ENCODE peak calls at places on chromosomes 2 and 18, in six cellular contexts. X is activated CD4-positive, alpha-beta T cell treated with anti-CD3 and anti-CD28 coated beads for 36 hours; Y is activated naive CD4-positive, alpha-beta T cell treated with anti-CD3 and anti-CD28 coated beads for 36 hours; C is GM20000; W is occipital lobe; O is tibial artery. P is an unnamed sample.
A peak's percentile ranks its signal among the peaks of the same experiment; 100 is the strongest.

GRCh38 chr2:62999905-63000304 is 50.7 kb upstream of the OTX1 start:
- DNase-seq in X (no peak), Y (no peak), C (no peak), W (no peak), O (peak; percentile 33), P (peak; percentile 16)

GRCh38 chr2:160336091-160336490 is 136.0 kb upstream of the ITGB6 start:
- DNase-seq in X (no peak), Y (no peak), C (no peak), W (no peak), O (no peak), P (peak; percentile 50)

GRCh38 chr18:3524706-3525105 is 74.7 kb downstream of the TGIF1 start:
- DNase-seq in X (no peak), Y (no peak), C (no peak), W (no peak), O (no peak), P (no peak)

GRCh38 chr18:42155024-42155423 is 200.0 kb downstream of the PIK3C3 start:
- DNase-seq in X (no peak), Y (no peak), C (no peak), W (no peak), O (no peak), P (no peak)

GRCh38 chr2:67054725-67055124 is 342.4 kb upstream of the ETAA1 start:
- DNase-seq in X (no peak), Y (no peak), C (no peak), W (no peak), O (no peak), P (no peak)

GRCh38 chr18:74989134-74989533 is 219.8 kb downstream of the PTGR3 start:
- DNase-seq in X (no peak), Y (no peak), C (no peak), W (no peak), O (no peak), P (no peak)

GRCh38 chr2:45869165-45869501 is 217.7 kb downstream of the PRKCE start:
- DNase-seq in X (no peak), Y (no peak), C (no peak), W (no peak), O (no peak), P (peak; percentile 64)

GRCh38 chr2:236400046-236400574 is 135.9 kb upstream of the ASB18 start:
- DNase-seq in X (no peak), Y (no peak), C (no peak), W (no peak), O (no peak), P (no peak)

GRCh38 chr2:113156278-113157107 is 17.3 kb upstream of the PSD4 start:
- DNase-seq in X (peak; percentile 61), Y (peak; percentile 62), C (no peak), W (no peak), O (no peak), P (peak; percentile 10)

GRCh38 chr2:239192975-239193374 is 207.8 kb downstream of the HDAC4 start:
- DNase-seq in X (no peak), Y (no peak), C (no peak), W (no peak), O (peak; percentile 5), P (no peak)

GRCh38 chr2:233153146-233153798 is 93.1 kb downstream of the INPP5D start:
- DNase-seq in X (no peak), Y (no peak), C (no peak), W (no peak), O (no peak), P (no peak)

GRCh38 chr2:207248702-207249355 is 83.1 kb upstream of the KLF7 start:
- DNase-seq in X (peak; percentile 29), Y (no peak), C (no peak), W (no peak), O (no peak), P (no peak)

GRCh38 chr2:17593841-17594482 is 53.5 kb downstream of the VSNL1 start:
- DNase-seq in X (no peak), Y (no peak), C (no peak), W (no peak), O (no peak), P (peak; percentile 57)

GRCh38 chr18:8423051-8423558 is 186.1 kb upstream of the RAB12 start:
- DNase-seq in X (no peak), Y (no peak), C (no peak), W (no peak), O (no peak), P (peak; percentile 74)

GRCh38 chr2:219645631-219646527 is 18.4 kb downstream of the SLC4A3 start:
- DNase-seq in X (no peak), Y (no peak), C (no peak), W (peak; percentile 23), O (peak; percentile 24), P (peak; percentile 75)

GRCh38 chr2:66481100-66481549 is 46.2 kb downstream of the MEIS1 start:
- DNase-seq in X (no peak), Y (no peak), C (no peak), W (no peak), O (no peak), P (peak; percentile 43)

GRCh38 chr2:128835342-128835855 is 516.7 kb upstream of the HS6ST1 start:
- DNase-seq in X (no peak), Y (no peak), C (no peak), W (no peak), O (no peak), P (no peak)

GRCh38 chr2:169513926-169514325 is 4.4 kb downstream of the KLHL41 start:
- DNase-seq in X (no peak), Y (no peak), C (no peak), W (no peak), O (no peak), P (peak; percentile 60)

GRCh38 chr2:74817333-74817732 is 16.6 kb upstream of the HK2 start:
- DNase-seq in X (no peak), Y (no peak), C (no peak), W (no peak), O (no peak), P (no peak)

GRCh38 chr18:7414459-7414858 is 152.7 kb upstream of the PTPRM start:
- DNase-seq in X (no peak), Y (no peak), C (no peak), W (no peak), O (peak; percentile 70), P (peak; percentile 49)

GRCh38 chr2:157932480-157933205 is 56.5 kb upstream of the ACVR1 start:
- DNase-seq in X (no peak), Y (no peak), C (no peak), W (no peak), O (no peak), P (no peak)

GRCh38 chr2:232103140-232103737 is 141.7 kb downstream of the DIS3L2 start:
- DNase-seq in X (no peak), Y (no peak), C (no peak), W (no peak), O (no peak), P (peak; percentile 34)

GRCh38 chr2:79941172-79941571 is 363.4 kb downstream of the LRRTM1 start:
- DNase-seq in X (no peak), Y (no peak), C (no peak), W (no peak), O (no peak), P (no peak)

GRCh38 chr2:240278661-240279060 is 138.2 kb upstream of the OTOS start:
- DNase-seq in X (no peak), Y (no peak), C (no peak), W (no peak), O (no peak), P (no peak)

GRCh38 chr2:232310189-232310588 is 68.4 kb upstream of the ALPP start:
- DNase-seq in X (peak; percentile 74), Y (peak; percentile 71), C (no peak), W (peak; percentile 35), O (no peak), P (no peak)

GRCh38 chr2:28343184-28343942 is 49.3 kb upstream of the FOSL2 start:
- DNase-seq in X (no peak), Y (no peak), C (no peak), W (no peak), O (no peak), P (no peak)

GRCh38 chr2:234134496-234134895 is 84.0 kb downstream of the SPP2 start:
- DNase-seq in X (no peak), Y (no peak), C (no peak), W (no peak), O (no peak), P (no peak)

P was measured in choroid plexus epithelial cell.